ENCODE peak calls at places on chromosome 15, in five cellular contexts. Z, D, R, C and E are unnamed samples.

GRCh38 chr15:89457086-89457485 is 39.3 kb downstream of the RHCG start:
- DNase-seq in Z (no peak), D (no peak), R (no peak), C (peak), E (no peak)

GRCh38 chr15:22956257-22956979 is 23.8 kb downstream of the CYFIP1 start:
- DNase-seq in Z (no peak), D (no peak), R (no peak), C (no peak), E (no peak)

GRCh38 chr15:72342385-72342784 is 22.4 kb upstream of the CELF6 start:
- DNase-seq in Z (no peak), D (no peak), R (peak), C (peak), E (peak)

GRCh38 chr15:25345943-25346342 is 92.9 kb downstream of the UBE3A start:
- DNase-seq in Z (no peak), D (no peak), R (no peak), C (peak), E (no peak)

GRCh38 chr15:85702321-85703230 is 92.1 kb downstream of the KLHL25 start:
- DNase-seq in Z (no peak), D (no peak), R (peak), C (peak), E (no peak)

GRCh38 chr15:60391722-60392340 is 6.0 kb downstream of the ANXA2 start:
- DNase-seq in Z (no peak), D (no peak), R (no peak), C (no peak), E (peak)

GRCh38 chr15:69380100-69380725 is 33.9 kb upstream of the KIF23 start:
- DNase-seq in Z (no peak), D (no peak), R (no peak), C (peak), E (no peak)

GRCh38 chr15:86863226-86863915 is 783.7 kb downstream of the AGBL1 start:
- DNase-seq in Z (no peak), D (no peak), R (no peak), C (no peak), E (no peak)

GRCh38 chr15:47934342-47934741 is 186.4 kb upstream of the SLC24A5 start:
- DNase-seq in Z (no peak), D (no peak), R (no peak), C (no peak), E (no peak)

GRCh38 chr15:88004379-88004778 is 252.2 kb downstream of the NTRK3 start:
- DNase-seq in Z (no peak), D (no peak), R (no peak), C (no peak), E (no peak)

GRCh38 chr15:48447657-48448056 is 116.4 kb downstream of the DUT start:
- DNase-seq in Z (no peak), D (no peak), R (no peak), C (peak), E (no peak)

GRCh38 chr15:91891788-91892187 is 38.3 kb downstream of the SLCO3A1 start:
- DNase-seq in Z (no peak), D (no peak), R (no peak), C (no peak), E (no peak)

GRCh38 chr15:25852696-25853524 is 10.2 kb downstream of the ATP10A start:
- DNase-seq in Z (no peak), D (peak), R (no peak), C (no peak), E (no peak)

GRCh38 chr15:38205502-38206235 is 47.0 kb upstream of the SPRED1 start:
- DNase-seq in Z (no peak), D (no peak), R (no peak), C (no peak), E (no peak)

GRCh38 chr15:32959077-32959476 is 235.4 kb downstream of the FMN1 start:
- DNase-seq in Z (no peak), D (no peak), R (no peak), C (peak), E (no peak)

GRCh38 chr15:68209735-68210408 is 4.7 kb upstream of the CALML4 start:
- DNase-seq in Z (no peak), D (peak), R (peak), C (no peak), E (no peak)

GRCh38 chr15:92565351-92566125 is 90.0 kb downstream of the FAM174B start:
- DNase-seq in Z (no peak), D (no peak), R (no peak), C (no peak), E (peak)

GRCh38 chr15:58497036-58497785 is 65.4 kb downstream of the LIPC start:
- DNase-seq in Z (no peak), D (no peak), R (no peak), C (no peak), E (no peak)

GRCh38 chr15:37813306-37813705 is 121.1 kb upstream of the TMCO5A start:
- DNase-seq in Z (no peak), D (no peak), R (no peak), C (no peak), E (no peak)

DNA sequence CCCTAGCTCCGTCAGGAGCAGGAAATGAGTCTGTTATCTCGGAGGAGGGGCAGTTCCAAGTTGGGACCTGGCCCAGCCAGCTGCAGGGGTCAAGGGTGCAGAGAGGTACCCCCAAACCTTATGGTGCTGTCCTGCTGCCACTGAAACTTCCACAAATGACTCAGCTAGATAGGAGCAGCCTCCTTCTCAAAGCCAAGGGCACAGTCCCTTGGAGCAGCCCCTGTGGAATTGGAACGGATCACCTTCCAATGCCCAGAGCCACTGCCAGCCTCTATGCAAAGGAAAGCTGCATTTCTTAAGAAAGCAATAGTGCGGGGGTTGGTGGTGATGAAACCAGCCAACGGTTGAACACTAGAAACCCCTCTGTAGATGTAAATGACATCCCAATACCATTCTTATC is 19.6 kb upstream of the LRRK1 start:
- DNase-seq in Z (no peak), D (peak), R (no peak), C (no peak), E (no peak)
- TF ChIP-seq CTCF in Z (no peak), D (no peak), R (no peak), C (no peak), E (no peak)

GRCh38 chr15:75809986-75810750 is 33.1 kb upstream of the UBE2Q2 start:
- DNase-seq in Z (no peak), D (no peak), R (peak), C (no peak), E (no peak)
- TF ChIP-seq CTCF in Z (no peak), D (no peak), R (peak), C (peak), E (peak)

GRCh38 chr15:34795267-34796081 is at the start of gene ACTC1:
- DNase-seq in Z (no peak), D (no peak), R (no peak), C (peak), E (peak)
- TF ChIP-seq CTCF in Z (no peak), D (no peak), R (no peak), C (peak), E (no peak)

GRCh38 chr15:77529394-77530159 is 103.1 kb downstream of the LINGO1 start:
- DNase-seq in Z (no peak), D (no peak), R (no peak), C (no peak), E (no peak)
- TF ChIP-seq CTCF in Z (no peak), D (no peak), R (no peak), C (no peak), E (no peak)

DNA sequence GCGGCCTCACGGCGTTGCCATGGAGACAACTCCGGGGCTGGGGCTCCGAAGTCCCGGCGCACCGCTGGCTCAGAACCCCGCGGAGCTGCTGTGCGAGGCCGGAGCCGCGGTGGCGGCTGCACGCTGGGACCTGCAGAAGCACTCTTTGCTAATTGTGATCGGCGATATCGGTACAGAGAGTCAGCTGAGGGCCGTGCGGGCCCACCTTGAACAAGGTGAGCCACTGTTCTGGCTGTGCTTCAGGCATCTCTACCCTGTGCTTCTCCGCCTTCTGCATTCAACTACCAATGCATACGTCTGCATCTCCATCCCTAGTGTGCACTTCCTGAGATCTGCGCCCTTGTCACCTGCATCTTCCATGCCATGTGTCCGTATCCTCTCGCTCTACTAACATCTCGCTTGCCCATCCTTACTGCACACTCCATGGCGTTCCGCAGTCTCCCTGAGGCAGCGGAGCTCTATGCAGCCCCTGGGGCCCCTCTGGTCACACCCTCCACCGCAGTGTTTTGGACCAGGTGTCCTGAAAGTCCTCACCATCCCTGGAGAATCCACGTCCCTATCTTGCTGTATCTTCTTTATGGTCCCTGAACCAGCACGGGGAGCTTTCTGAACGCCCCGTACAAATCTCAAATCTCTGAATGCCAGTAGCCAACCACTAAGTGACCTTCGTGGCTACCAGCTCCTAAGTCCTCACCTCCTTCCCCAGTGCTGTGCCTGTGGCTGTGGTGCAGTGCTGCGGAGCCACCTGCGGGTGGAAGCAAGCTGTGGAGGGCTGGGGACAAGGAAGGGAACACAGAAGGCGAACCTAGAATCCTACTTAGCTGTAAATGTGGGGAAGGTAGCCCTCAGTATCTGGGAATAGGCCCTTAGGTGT is 6.2 kb upstream of the MAP1A start:
- DNase-seq in Z (no peak), D (no peak), R (peak), C (no peak), E (no peak)
- TF ChIP-seq CTCF in Z (no peak), D (no peak), R (no peak), C (peak), E (peak)

GRCh38 chr15:27064080-27064479 is 93.1 kb downstream of the GABRG3 start:
- DNase-seq in Z (no peak), D (peak), R (no peak), C (no peak), E (no peak)

GRCh38 chr15:27061739-27062138 is 90.8 kb downstream of the GABRG3 start:
- DNase-seq in Z (no peak), D (peak), R (no peak), C (no peak), E (no peak)

GRCh38 chr15:27057904-27058645 is 87.1 kb downstream of the GABRG3 start:
- DNase-seq in Z (no peak), D (no peak), R (no peak), C (no peak), E (no peak)

GRCh38 chr15:27058939-27059338 is 88.0 kb downstream of the GABRG3 start:
- DNase-seq in Z (no peak), D (no peak), R (no peak), C (no peak), E (no peak)

GRCh38 chr15:27059610-27060202 is 88.7 kb downstream of the GABRG3 start:
- DNase-seq in Z (no peak), D (no peak), R (peak), C (peak), E (no peak)
- TF ChIP-seq CTCF in Z (peak), D (peak), R (peak), C (peak), E (peak)

GRCh38 chr15:40250771-40251454 is 12.1 kb downstream of the PAK6 start:
- DNase-seq in Z (no peak), D (no peak), R (no peak), C (no peak), E (no peak)
- TF ChIP-seq CTCF in Z (no peak), D (no peak), R (no peak), C (no peak), E (no peak)

DNA sequence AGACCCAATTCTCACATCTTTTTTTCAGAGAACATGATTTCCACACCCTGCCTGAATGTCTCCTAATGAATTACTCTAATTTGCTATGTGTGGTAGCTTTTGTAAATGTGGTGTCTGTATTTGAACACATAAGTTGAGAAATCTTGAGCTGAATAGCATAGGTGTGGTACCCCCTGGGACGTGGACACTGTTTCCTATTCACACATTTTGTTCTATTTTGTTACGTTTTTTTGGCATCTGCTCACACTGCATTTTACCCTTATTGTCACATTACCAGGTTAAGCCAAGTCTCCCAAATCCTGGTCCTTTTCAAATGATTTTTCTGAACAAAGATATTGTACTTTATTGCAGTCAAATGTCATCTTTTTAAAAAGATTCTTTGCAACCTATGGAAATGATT is 6.8 kb upstream of the MAPK6 start:
- DNase-seq in Z (no peak), D (no peak), R (no peak), C (no peak), E (no peak)
- TF ChIP-seq CTCF in Z (no peak), D (no peak), R (no peak), C (no peak), E (no peak)